ENCODE peak calls at places on chromosomes 16 and 17, in four cellular contexts. D is PC-3; Z is CD4-positive, alpha-beta memory T cell; Q is tibial nerve. R is an unnamed sample. For H3K4me1, the result is how much of the 10 kb centered on the place peaks cover.

GRCh38 chr17:80442305-80442659 is 27.3 kb downstream of the ENDOV start:
- DNase-seq in Q (no peak), D (no peak), Z (no peak), R (no peak)

GRCh38 chr17:47915667-47916242 is 19.7 kb downstream of the SP2 start:
- DNase-seq in D (no peak), Z (no peak), Q (no peak), R (no peak)

GRCh38 chr17:50359005-50359699 is 13.2 kb downstream of the XYLT2 start:
- DNase-seq in Q (no peak), Z (no peak), D (no peak), R (no peak)

GRCh38 chr17:66373944-66374817 is 71.8 kb downstream of the PRKCA start:
- DNase-seq in Q (no peak), Z (peak), D (no peak), R (peak)

GRCh38 chr17:37662358-37662757 is 19.1 kb upstream of the DDX52 start:
- DNase-seq in D (no peak), Z (no peak), Q (no peak), R (no peak)

GRCh38 chr17:48545022-48545376 is at the start of gene HOXB2:
- DNase-seq in Q (no peak), Z (no peak), D (no peak), R (no peak)

GRCh38 chr16:88686439-88687253 is at the start of gene SNAI3:
- DNase-seq in Q (peak), Z (peak), D (peak), R (peak)

GRCh38 chr16:17373533-17373932 is 97.2 kb downstream of the XYLT1 start:
- DNase-seq in D (no peak), Z (no peak), Q (no peak), R (no peak)

GRCh38 chr17:42362245-42362961 is 25.8 kb downstream of the STAT3 start:
- DNase-seq in Q (no peak), Z (no peak), D (no peak), R (peak)

GRCh38 chr17:17849863-17850373 is 13.1 kb upstream of the SREBF1 start:
- DNase-seq in D (peak), Z (peak), Q (peak), R (peak)
- H3K4me1 ChIP-seq in D (under half), Z (half or more), Q (under half), R (under half)

DNA sequence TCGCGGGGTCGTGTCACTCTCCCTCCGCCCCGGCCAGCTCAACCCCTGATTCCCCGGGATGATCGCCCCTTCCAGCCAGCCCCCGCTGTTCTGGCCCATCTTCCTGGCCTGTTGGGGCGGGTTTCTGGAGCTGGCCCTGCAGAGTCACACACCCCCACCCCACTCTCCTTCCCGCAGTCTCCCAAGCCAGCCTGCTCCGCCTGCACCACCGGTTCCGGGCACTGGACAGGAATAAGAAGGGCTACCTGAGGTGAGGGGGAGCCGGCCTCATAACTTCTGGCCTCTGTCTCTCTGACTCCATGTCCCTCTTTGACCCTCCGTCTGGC is 621 bp downstream of the CHP2 start:
- DNase-seq in D (no peak), Z (no peak), Q (no peak), R (no peak)
- H3K4me3 ChIP-seq in D (no peak), Z (no peak), Q (peak), R (no peak)

GRCh38 chr17:16222406-16222805 is 5.4 kb downstream of the PIGL start:
- DNase-seq in Q (no peak), Z (no peak), D (no peak), R (no peak)
- H3K4me1 ChIP-seq in Q (under half), Z (under half), D (under half), R (under half)

GRCh38 chr16:3690991-3691720 is 26.2 kb downstream of the TRAP1 start:
- DNase-seq in Z (no peak), Q (peak), D (no peak), R (no peak)
- H3K4me3 ChIP-seq in Z (no peak), Q (peak), D (no peak), R (no peak)

R was measured in CD4-positive, CD25-positive, alpha-beta regulatory T cell.